ENCODE peak calls at places on chromosomes 16 and 17, in four cellular contexts. G is HCT116; B is CD8-positive, alpha-beta T cell; Y is CD8-positive, alpha-beta memory T cell. C is an unnamed sample.

GRCh38 chr17:65359016-65359415 is 202.4 kb downstream of the AXIN2 start:
- DNase-seq in G (peak; percentile 56), B (no peak), Y (no peak), C (no peak)

GRCh38 chr16:2366660-2367309 is 26.3 kb upstream of the ABCA3 start:
- DNase-seq in G (no peak), B (no peak), Y (no peak), C (no peak)

GRCh38 chr16:9092282-9092962 is 978 bp downstream of the HAPSTR1 start:
- DNase-seq in G (no peak), B (peak; percentile 63), Y (peak; percentile 70), C (peak; percentile 70)

GRCh38 chr16:13307255-13307654 is 405.9 kb downstream of the SHISA9 start:
- DNase-seq in G (no peak), B (no peak), Y (no peak), C (no peak)

GRCh38 chr17:47704781-47705180 is 10.8 kb downstream of the TBKBP1 start:
- DNase-seq in G (no peak), B (no peak), Y (no peak), C (no peak)

GRCh38 chr16:58713742-58714141 is 20.4 kb downstream of the GOT2 start:
- DNase-seq in G (no peak), B (no peak), Y (no peak), C (no peak)

GRCh38 chr16:81121474-81121990 is 25.3 kb upstream of the GCSH start:
- DNase-seq in G (no peak), B (no peak), Y (no peak), C (no peak)

GRCh38 chr16:53159781-53160436 is 105.1 kb downstream of the CHD9 start:
- DNase-seq in G (peak; percentile 26), B (peak; percentile 23), Y (peak; percentile 53), C (peak; percentile 50)

GRCh38 chr17:56244268-56244890 is 91.1 kb downstream of the ANKFN1 start:
- DNase-seq in G (no peak), B (no peak), Y (no peak), C (no peak)

GRCh38 chr17:42214156-42214555 is 19.9 kb upstream of the GHDC start:
- DNase-seq in G (no peak), B (no peak), Y (no peak), C (no peak)

GRCh38 chr17:29176500-29177351 is 3.5 kb downstream of the MYO18A start:
- DNase-seq in G (no peak), B (peak; percentile 58), Y (peak; percentile 48), C (peak; percentile 54)

GRCh38 chr17:29178750-29179231 is 1.4 kb downstream of the MYO18A start:
- DNase-seq in G (no peak), B (no peak), Y (no peak), C (no peak)

GRCh38 chr17:29177871-29178749 is 2.1 kb downstream of the MYO18A start:
- DNase-seq in G (no peak), B (no peak), Y (no peak), C (no peak)

GRCh38 chr17:29179232-29180036 is 764 bp downstream of the MYO18A start:
- DNase-seq in G (no peak), B (no peak), Y (no peak), C (no peak)

GRCh38 chr17:29177541-29177870 is 2.7 kb downstream of the MYO18A start:
- DNase-seq in G (no peak), B (no peak), Y (no peak), C (no peak)
- H3K27ac ChIP-seq in G (peak overlapping the region; percentile 85), B (no peak overlapping the region), Y (peak overlapping the region; percentile 57), C (peak overlapping the region; percentile 61)

DNA sequence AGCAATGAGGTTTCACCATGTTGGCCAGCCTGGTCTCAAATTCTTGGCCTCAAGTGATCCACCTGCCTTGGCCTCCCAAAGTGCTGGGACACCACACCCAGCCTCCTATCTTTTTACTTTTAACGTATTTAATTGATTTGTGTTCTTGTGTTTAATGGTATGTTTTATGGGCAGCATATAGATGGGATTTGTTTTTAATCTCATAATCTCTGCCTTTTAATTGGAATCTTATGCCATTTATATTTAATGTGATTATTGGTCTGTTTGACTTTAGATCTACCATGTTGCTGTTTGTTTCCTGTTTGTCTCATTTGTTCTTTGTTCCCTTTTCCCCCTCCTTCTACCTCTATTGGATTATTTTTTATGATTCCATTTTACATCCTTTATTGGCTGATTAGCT is 12.2 kb downstream of the SLC26A11 start:
- DNase-seq in G (no peak), B (no peak), Y (no peak), C (no peak)
- H3K4me1 ChIP-seq in G (no peaks in the 10 kb centered on the region), B (no peaks in the 10 kb centered on the region), Y (no peaks in the 10 kb centered on the region), C (no peaks in the 10 kb centered on the region)

DNA sequence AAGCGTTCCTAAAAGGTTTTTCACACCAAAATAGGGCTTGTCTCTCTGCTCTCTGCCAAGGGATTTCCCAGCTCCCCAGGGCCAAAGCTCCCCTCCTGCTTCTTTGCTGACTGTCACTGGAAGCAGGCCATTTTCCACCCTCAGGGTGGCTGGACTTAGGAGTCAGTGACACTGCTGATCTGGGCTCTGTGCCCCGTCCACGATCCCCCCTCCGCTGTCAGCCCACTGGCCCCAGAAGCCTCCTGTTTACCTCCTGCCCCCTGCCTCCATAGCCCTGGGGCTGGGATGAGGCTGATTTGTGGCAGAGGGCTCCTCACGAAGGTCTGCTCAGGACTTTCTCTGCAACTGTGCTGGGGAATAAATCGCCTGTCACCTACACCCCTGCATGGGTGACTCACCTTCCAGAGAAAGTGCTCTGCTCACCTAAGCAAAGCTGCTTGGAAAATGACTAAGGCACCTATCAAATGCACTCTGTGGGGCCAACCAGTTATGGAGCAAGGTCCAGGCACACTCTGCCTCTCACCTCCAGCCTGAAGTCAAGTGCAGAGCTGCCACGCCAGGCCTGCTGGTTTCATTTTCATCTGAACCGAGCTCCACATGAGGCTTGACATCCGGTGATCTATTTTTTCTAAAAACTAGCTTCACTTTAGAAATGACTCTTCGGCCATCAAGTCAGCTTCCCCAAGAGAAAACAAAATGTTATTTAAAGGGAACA is 4.9 kb downstream of the MAP3K14 start:
- DNase-seq in G (peak; percentile 82), B (peak; percentile 67), Y (peak; percentile 64), C (peak; percentile 60)
- H3K4me3 ChIP-seq in G (peak overlapping the region; percentile 39), B (peak overlapping the region; percentile 40), Y (peak overlapping the region; percentile 45), C (no peak overlapping the region)

DNA sequence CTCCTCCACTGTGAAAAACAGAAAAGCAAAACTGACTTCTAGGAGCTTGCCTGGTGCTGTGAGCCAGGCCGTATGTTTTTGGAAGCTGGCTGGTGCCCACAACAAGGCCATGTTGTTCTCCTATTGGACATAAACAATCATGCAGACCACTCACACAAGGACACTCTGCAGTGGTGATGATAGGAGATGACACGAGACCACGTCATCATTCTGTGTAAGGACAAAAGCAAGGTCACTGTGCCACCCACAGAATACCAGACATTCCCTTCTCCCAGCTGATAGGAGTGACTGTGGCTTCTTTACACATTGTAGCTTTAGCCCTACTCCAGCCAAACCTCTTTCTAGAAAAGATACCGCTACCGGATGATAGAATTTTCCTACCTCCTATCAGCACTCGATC is 47.7 kb upstream of the LCMT1 start:
- DNase-seq in G (no peak), B (no peak), Y (no peak), C (no peak)
- H3K27ac ChIP-seq in G (no peak overlapping the region), B (no peak overlapping the region), Y (no peak overlapping the region), C (no peak overlapping the region)

DNA sequence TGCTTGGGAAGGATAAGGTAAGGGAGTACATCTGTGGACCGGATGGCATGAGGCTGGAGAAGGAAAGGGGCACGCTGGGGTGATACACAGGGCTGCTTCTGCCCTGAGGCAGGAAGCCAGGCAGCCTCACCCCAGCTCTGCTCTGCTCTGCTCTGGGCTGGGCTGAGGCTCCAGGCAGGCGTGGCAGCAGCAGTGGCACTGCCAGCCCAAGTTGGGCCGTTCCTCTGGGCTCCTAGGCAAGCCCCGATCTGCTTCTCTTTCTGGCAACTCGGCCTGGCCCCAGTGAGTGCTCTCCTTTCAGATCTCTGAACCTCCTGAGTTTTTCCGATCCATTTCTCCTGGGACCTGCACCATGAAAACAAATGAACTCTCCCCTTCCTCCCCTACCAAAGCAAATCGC is 44.9 kb downstream of the VAC14 start:
- DNase-seq in G (no peak), B (no peak), Y (no peak), C (no peak)
- H3K4me1 ChIP-seq in G (peaks cover 10% of the 10 kb centered on the region), B (no peaks in the 10 kb centered on the region), Y (no peaks in the 10 kb centered on the region), C (no peaks in the 10 kb centered on the region)

GRCh38 chr17:78322327-78322857 is 37.5 kb downstream of the SOCS3 start:
- DNase-seq in G (no peak), B (no peak), Y (no peak), C (no peak)

GRCh38 chr17:78323821-78324390 is 36.0 kb downstream of the SOCS3 start:
- DNase-seq in G (no peak), B (no peak), Y (no peak), C (no peak)

GRCh38 chr17:78325076-78325712 is 34.7 kb downstream of the SOCS3 start:
- DNase-seq in G (no peak), B (no peak), Y (no peak), C (no peak)

GRCh38 chr17:78322858-78323455 is 36.9 kb downstream of the SOCS3 start:
- DNase-seq in G (no peak), B (no peak), Y (no peak), C (no peak)

GRCh38 chr17:78324391-78325075 is 35.3 kb downstream of the SOCS3 start:
- DNase-seq in G (no peak), B (peak; percentile 27), Y (peak; percentile 38), C (no peak)
- H3K4me3 ChIP-seq in G (no peak overlapping the region), B (peak overlapping the region; percentile 26), Y (no peak overlapping the region), C (no peak overlapping the region)

GRCh38 chr16:4890686-4891085 is 43.4 kb downstream of the UBN1 start:
- DNase-seq in G (no peak), B (no peak), Y (no peak), C (no peak)

GRCh38 chr16:4891097-4891885 is 44.0 kb downstream of the UBN1 start:
- DNase-seq in G (no peak), B (no peak), Y (no peak), C (no peak)

GRCh38 chr16:4891886-4892216 is 44.6 kb downstream of the UBN1 start:
- DNase-seq in G (no peak), B (no peak), Y (no peak), C (no peak)

GRCh38 chr16:4893103-4893862 is 43.7 kb downstream of the PPL start:
- DNase-seq in G (no peak), B (no peak), Y (no peak), C (no peak)

GRCh38 chr16:4892356-4893102 is 44.4 kb downstream of the PPL start:
- DNase-seq in G (no peak), B (no peak), Y (no peak), C (no peak)
- H3K27ac ChIP-seq in G (no peak overlapping the region), B (no peak overlapping the region), Y (no peak overlapping the region), C (no peak overlapping the region)

GRCh38 chr16:85649411-85649977 is 36.4 kb downstream of the GSE1 start:
- DNase-seq in G (no peak), B (no peak), Y (no peak), C (no peak)

GRCh38 chr16:85649978-85650863 is 37.1 kb downstream of the GSE1 start:
- DNase-seq in G (no peak), B (no peak), Y (no peak), C (no peak)

GRCh38 chr16:85646976-85647375 is 33.9 kb downstream of the GSE1 start:
- DNase-seq in G (no peak), B (no peak), Y (no peak), C (peak; percentile 20)

GRCh38 chr16:85648070-85648714 is 35.1 kb downstream of the GSE1 start:
- DNase-seq in G (no peak), B (no peak), Y (no peak), C (no peak)

GRCh38 chr16:85648782-85649181 is 35.7 kb downstream of the GSE1 start:
- DNase-seq in G (no peak), B (no peak), Y (no peak), C (no peak)
- H3K4me1 ChIP-seq in G (peaks cover 30% of the 10 kb centered on the region), B (peaks cover 15% of the 10 kb centered on the region), Y (no peaks in the 10 kb centered on the region), C (peaks cover 5% of the 10 kb centered on the region)

GRCh38 chr17:62628845-62629555 is 1.5 kb downstream of the MRC2 start:
- DNase-seq in G (no peak), B (no peak), Y (no peak), C (no peak)
- H3K4me3 ChIP-seq in G (peak overlapping the region; percentile 74), B (peak overlapping the region; percentile 60), Y (no peak overlapping the region), C (no peak overlapping the region)

GRCh38 chr17:78933959-78934568 is 8.9 kb upstream of the TIMP2 start:
- DNase-seq in G (no peak), B (no peak), Y (no peak), C (no peak)
- H3K27ac ChIP-seq in G (peak overlapping the region; percentile 40), B (no peak overlapping the region), Y (no peak overlapping the region), C (no peak overlapping the region)

C was measured in CD4-positive, alpha-beta memory T cell.